ENCODE peak calls at places on chromosome 22, in four cellular contexts. One of them, this sample, is unnamed.
A peak's percentile ranks its signal among the peaks of the same experiment; 100 is the strongest.

GRCh38 chr22:24337894-24338645 is 67.4 kb downstream of the SPECC1L start:
- DNase-seq in mesothelial cell of epicardium: no peak
- DNase-seq in astrocyte of the cerebellum: no peak
- DNase-seq in lower lobe of right lung: no peak
- DNase-seq in this sample: no peak

GRCh38 chr22:40376149-40376548 is 5.8 kb downstream of the SGSM3 start:
- DNase-seq in lower lobe of right lung: no peak
- DNase-seq in astrocyte of the cerebellum: no peak
- DNase-seq in mesothelial cell of epicardium: no peak
- DNase-seq in this sample: no peak

GRCh38 chr22:29726512-29727247 is 6.9 kb downstream of the CABP7 start:
- DNase-seq in astrocyte of the cerebellum: no peak
- DNase-seq in lower lobe of right lung: no peak
- DNase-seq in mesothelial cell of epicardium: no peak
- DNase-seq in this sample: no peak

GRCh38 chr22:40620464-40621046 is 16.0 kb downstream of the MRTFA start:
- DNase-seq in mesothelial cell of epicardium: no peak
- DNase-seq in astrocyte of the cerebellum: no peak
- DNase-seq in lower lobe of right lung: no peak
- DNase-seq in this sample: no peak

GRCh38 chr22:40748388-40748970 is 69.2 kb downstream of the MCHR1 start:
- DNase-seq in lower lobe of right lung: no peak
- DNase-seq in mesothelial cell of epicardium: no peak
- DNase-seq in astrocyte of the cerebellum: no peak
- DNase-seq in this sample: no peak

GRCh38 chr22:25492950-25493790 is 71.3 kb upstream of the GRK3 start:
- DNase-seq in mesothelial cell of epicardium: no peak
- DNase-seq in lower lobe of right lung: no peak
- DNase-seq in astrocyte of the cerebellum: no peak
- DNase-seq in this sample: no peak

GRCh38 chr22:26553056-26553752 is 36.7 kb downstream of the TPST2 start:
- DNase-seq in mesothelial cell of epicardium: no peak
- DNase-seq in astrocyte of the cerebellum: peak; percentile 71
- DNase-seq in lower lobe of right lung: no peak
- DNase-seq in this sample: peak; percentile 52

GRCh38 chr22:26785942-26786341 is 128.6 kb downstream of the MIAT start:
- DNase-seq in mesothelial cell of epicardium: no peak
- DNase-seq in lower lobe of right lung: no peak
- DNase-seq in astrocyte of the cerebellum: no peak
- DNase-seq in this sample: no peak

GRCh38 chr22:30243671-30244465 is 2.7 kb downstream of the LIF start:
- DNase-seq in lower lobe of right lung: no peak
- DNase-seq in mesothelial cell of epicardium: no peak
- DNase-seq in astrocyte of the cerebellum: no peak
- DNase-seq in this sample: no peak

GRCh38 chr22:17369553-17370035 is 334 bp downstream of the CECR2 start:
- DNase-seq in astrocyte of the cerebellum: no peak
- DNase-seq in mesothelial cell of epicardium: peak; percentile 45
- DNase-seq in lower lobe of right lung: peak; percentile 68
- DNase-seq in this sample: no peak

GRCh38 chr22:17368727-17369552 is at the start of gene CECR2:
- DNase-seq in astrocyte of the cerebellum: no peak
- DNase-seq in mesothelial cell of epicardium: peak; percentile 46
- DNase-seq in lower lobe of right lung: peak; percentile 72
- DNase-seq in this sample: no peak

GRCh38 chr22:17366329-17366728 is 2.9 kb upstream of the CECR2 start:
- DNase-seq in mesothelial cell of epicardium: no peak
- DNase-seq in astrocyte of the cerebellum: no peak
- DNase-seq in lower lobe of right lung: no peak
- DNase-seq in this sample: no peak

GRCh38 chr22:17368144-17368726 is 1.0 kb upstream of the CECR2 start:
- DNase-seq in lower lobe of right lung: no peak
- DNase-seq in mesothelial cell of epicardium: no peak
- DNase-seq in astrocyte of the cerebellum: no peak
- DNase-seq in this sample: no peak

DNA sequence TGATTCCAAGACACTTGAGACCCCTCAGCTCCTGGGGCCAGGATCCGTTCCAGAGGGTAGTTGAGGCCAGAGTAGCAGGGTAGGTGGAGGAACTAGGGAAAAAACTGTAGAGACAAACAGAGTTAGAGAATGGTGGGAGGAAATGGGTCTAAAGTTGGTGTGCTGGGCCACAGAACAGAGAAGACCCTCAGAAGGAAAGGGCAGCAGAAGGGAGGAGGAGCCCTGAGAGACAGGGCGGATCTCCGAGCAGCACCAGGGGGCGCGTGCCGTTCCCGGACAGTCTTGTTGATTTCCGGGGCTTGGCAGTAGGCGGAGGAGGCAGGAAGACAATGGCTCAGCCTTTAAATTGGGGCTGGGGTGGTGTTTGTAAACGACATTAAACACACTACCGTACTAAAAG is 2.4 kb upstream of the CECR2 start:
- DNase-seq in lower lobe of right lung: no peak
- DNase-seq in mesothelial cell of epicardium: peak; percentile 37
- DNase-seq in astrocyte of the cerebellum: no peak
- DNase-seq in this sample: no peak
- TF ChIP-seq CTCF in lower lobe of right lung: peak; percentile 35
- TF ChIP-seq CTCF in mesothelial cell of epicardium: no peak
- TF ChIP-seq CTCF in astrocyte of the cerebellum: peak; percentile 14
- TF ChIP-seq CTCF in this sample: peak; percentile 44

GRCh38 chr22:42691440-42691839 is 29.2 kb downstream of the A4GALT start:
- DNase-seq in mesothelial cell of epicardium: no peak
- DNase-seq in astrocyte of the cerebellum: no peak
- DNase-seq in lower lobe of right lung: no peak
- DNase-seq in this sample: no peak

GRCh38 chr22:42695294-42695693 is 25.4 kb downstream of the A4GALT start:
- DNase-seq in lower lobe of right lung: no peak
- DNase-seq in astrocyte of the cerebellum: no peak
- DNase-seq in mesothelial cell of epicardium: no peak
- DNase-seq in this sample: no peak

GRCh38 chr22:42693055-42693762 is 27.5 kb downstream of the A4GALT start:
- DNase-seq in mesothelial cell of epicardium: no peak
- DNase-seq in astrocyte of the cerebellum: no peak
- DNase-seq in lower lobe of right lung: no peak
- DNase-seq in this sample: no peak

GRCh38 chr22:42693763-42694683 is 26.6 kb downstream of the A4GALT start:
- DNase-seq in astrocyte of the cerebellum: no peak
- DNase-seq in lower lobe of right lung: no peak
- DNase-seq in mesothelial cell of epicardium: no peak
- DNase-seq in this sample: no peak

DNA sequence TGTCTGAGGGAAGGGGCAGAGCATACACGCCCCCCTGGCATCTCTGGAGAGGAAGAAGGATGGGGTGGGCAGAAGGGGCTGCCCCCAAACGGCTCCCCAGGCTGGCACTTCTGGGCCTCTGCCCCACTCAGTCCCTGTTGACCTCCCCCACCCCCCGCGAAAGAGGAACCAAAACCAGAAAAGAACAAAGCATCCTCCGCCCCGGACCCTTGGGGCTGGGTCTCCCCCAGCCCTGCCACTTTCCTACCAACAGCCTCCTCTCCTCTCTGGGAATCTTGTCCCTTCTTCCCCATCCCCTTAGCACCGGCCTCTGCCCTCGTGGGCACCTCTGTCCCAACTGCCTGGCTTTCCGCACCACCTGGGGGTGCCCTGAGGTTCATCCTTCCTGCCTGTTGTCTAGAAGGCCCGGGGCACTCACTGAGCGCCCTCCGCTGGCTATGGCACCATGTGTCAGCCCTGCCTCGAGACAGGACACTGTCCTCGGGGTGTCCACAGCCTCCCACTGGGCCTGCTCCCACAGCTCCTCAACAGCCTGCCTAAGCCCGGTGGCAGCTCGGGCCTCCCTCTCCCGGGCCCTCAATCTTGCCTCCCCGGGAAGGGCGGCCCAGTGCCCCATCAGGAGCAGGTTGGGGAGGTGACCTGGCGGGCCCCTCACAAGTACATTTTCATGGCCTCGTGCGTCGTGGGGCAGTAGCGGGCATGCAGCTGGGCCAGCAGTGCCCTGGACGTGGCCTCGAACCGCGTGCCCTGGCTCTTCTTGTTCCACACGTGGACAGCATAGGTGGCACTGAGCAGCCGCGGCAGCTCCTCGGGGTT is 28.2 kb downstream of the A4GALT start:
- DNase-seq in mesothelial cell of epicardium: no peak
- DNase-seq in lower lobe of right lung: no peak
- DNase-seq in astrocyte of the cerebellum: no peak
- DNase-seq in this sample: no peak
- TF ChIP-seq CTCF in mesothelial cell of epicardium: no peak
- TF ChIP-seq CTCF in lower lobe of right lung: no peak
- TF ChIP-seq CTCF in astrocyte of the cerebellum: no peak
- TF ChIP-seq CTCF in this sample: peak; percentile 8

GRCh38 chr22:46590334-46590733 is 29.9 kb upstream of the GRAMD4 start:
- DNase-seq in mesothelial cell of epicardium: no peak
- DNase-seq in lower lobe of right lung: peak; percentile 43
- DNase-seq in astrocyte of the cerebellum: no peak
- DNase-seq in this sample: no peak
- TF ChIP-seq CTCF in mesothelial cell of epicardium: no peak
- TF ChIP-seq CTCF in lower lobe of right lung: no peak
- TF ChIP-seq CTCF in astrocyte of the cerebellum: no peak
- TF ChIP-seq CTCF in this sample: no peak

GRCh38 chr22:19799322-19800190 is 39.0 kb downstream of the TBX1 start:
- DNase-seq in mesothelial cell of epicardium: no peak
- DNase-seq in lower lobe of right lung: peak; percentile 41
- DNase-seq in astrocyte of the cerebellum: peak; percentile 95
- DNase-seq in this sample: peak; percentile 98
- TF ChIP-seq CTCF in mesothelial cell of epicardium: no peak
- TF ChIP-seq CTCF in lower lobe of right lung: no peak
- TF ChIP-seq CTCF in astrocyte of the cerebellum: peak; percentile 17
- TF ChIP-seq CTCF in this sample: peak; percentile 6

GRCh38 chr22:38740116-38740723 is 15.6 kb downstream of the SUN2 start:
- DNase-seq in lower lobe of right lung: no peak
- DNase-seq in astrocyte of the cerebellum: no peak
- DNase-seq in mesothelial cell of epicardium: no peak
- DNase-seq in this sample: no peak

GRCh38 chr22:38741166-38741565 is 14.6 kb downstream of the SUN2 start:
- DNase-seq in mesothelial cell of epicardium: no peak
- DNase-seq in astrocyte of the cerebellum: no peak
- DNase-seq in lower lobe of right lung: no peak
- DNase-seq in this sample: no peak

GRCh38 chr22:38740754-38741153 is 15.0 kb downstream of the SUN2 start:
- DNase-seq in astrocyte of the cerebellum: no peak
- DNase-seq in lower lobe of right lung: no peak
- DNase-seq in mesothelial cell of epicardium: no peak
- DNase-seq in this sample: no peak

GRCh38 chr22:38741576-38741975 is 14.2 kb downstream of the SUN2 start:
- DNase-seq in lower lobe of right lung: no peak
- DNase-seq in astrocyte of the cerebellum: no peak
- DNase-seq in mesothelial cell of epicardium: no peak
- DNase-seq in this sample: no peak

GRCh38 chr22:38742176-38742942 is 13.4 kb downstream of the SUN2 start:
- DNase-seq in astrocyte of the cerebellum: no peak
- DNase-seq in mesothelial cell of epicardium: no peak
- DNase-seq in lower lobe of right lung: no peak
- DNase-seq in this sample: no peak
- TF ChIP-seq CTCF in astrocyte of the cerebellum: no peak
- TF ChIP-seq CTCF in mesothelial cell of epicardium: no peak
- TF ChIP-seq CTCF in lower lobe of right lung: no peak
- TF ChIP-seq CTCF in this sample: no peak

GRCh38 chr22:49107961-49108530 is 719.6 kb downstream of the BRD1 start:
- DNase-seq in lower lobe of right lung: no peak
- DNase-seq in mesothelial cell of epicardium: no peak
- DNase-seq in astrocyte of the cerebellum: no peak
- DNase-seq in this sample: no peak
- TF ChIP-seq CTCF in lower lobe of right lung: no peak
- TF ChIP-seq CTCF in mesothelial cell of epicardium: no peak
- TF ChIP-seq CTCF in astrocyte of the cerebellum: no peak
- TF ChIP-seq CTCF in this sample: no peak

GRCh38 chr22:45930324-45930723 is 46.6 kb downstream of the WNT7B start:
- DNase-seq in astrocyte of the cerebellum: no peak
- DNase-seq in mesothelial cell of epicardium: no peak
- DNase-seq in lower lobe of right lung: no peak
- DNase-seq in this sample: no peak
- TF ChIP-seq CTCF in astrocyte of the cerebellum: no peak
- TF ChIP-seq CTCF in mesothelial cell of epicardium: no peak
- TF ChIP-seq CTCF in lower lobe of right lung: no peak
- TF ChIP-seq CTCF in this sample: no peak

GRCh38 chr22:37632174-37633081 is 7.0 kb upstream of the SH3BP1 start:
- DNase-seq in lower lobe of right lung: no peak
- DNase-seq in mesothelial cell of epicardium: no peak
- DNase-seq in astrocyte of the cerebellum: no peak
- DNase-seq in this sample: no peak

GRCh38 chr22:37631448-37632173 is 7.9 kb upstream of the SH3BP1 start:
- DNase-seq in lower lobe of right lung: no peak
- DNase-seq in mesothelial cell of epicardium: no peak
- DNase-seq in astrocyte of the cerebellum: no peak
- DNase-seq in this sample: no peak

GRCh38 chr22:37634505-37635002 is 4.9 kb upstream of the SH3BP1 start:
- DNase-seq in lower lobe of right lung: no peak
- DNase-seq in astrocyte of the cerebellum: no peak
- DNase-seq in mesothelial cell of epicardium: no peak
- DNase-seq in this sample: no peak

GRCh38 chr22:37633693-37634504 is 5.6 kb upstream of the SH3BP1 start:
- DNase-seq in astrocyte of the cerebellum: peak; percentile 43
- DNase-seq in lower lobe of right lung: peak; percentile 89
- DNase-seq in mesothelial cell of epicardium: peak; percentile 66
- DNase-seq in this sample: peak; percentile 66

DNA sequence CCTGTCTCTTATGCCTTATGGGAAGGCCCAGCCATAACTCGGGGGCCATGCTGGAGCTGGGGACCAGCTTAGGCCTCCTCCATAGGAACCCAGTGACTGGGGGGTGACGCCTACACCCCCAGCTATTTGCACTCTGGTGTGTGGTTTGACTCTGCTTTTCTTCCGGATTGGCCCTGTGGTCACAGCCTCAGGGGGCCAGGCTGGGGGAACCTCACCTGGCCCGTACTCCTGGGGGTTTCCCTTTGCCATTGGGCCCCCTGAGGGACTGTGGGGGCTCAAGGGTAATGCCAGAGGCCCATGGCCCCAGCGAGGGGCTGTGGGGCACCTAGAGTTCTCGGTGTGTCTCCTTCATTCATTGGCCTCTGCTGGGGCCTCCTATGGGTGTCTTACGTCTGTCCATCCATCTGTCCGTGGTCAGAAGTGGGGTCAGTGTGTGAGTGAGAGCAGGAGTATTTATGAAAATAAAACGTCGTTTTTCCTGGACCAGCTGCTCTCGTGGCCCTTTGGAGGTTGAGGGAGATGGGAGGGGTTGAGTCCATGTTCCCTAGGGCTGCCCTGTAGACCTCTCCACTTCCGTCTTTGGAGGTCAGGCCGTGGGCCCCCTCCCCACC is 6.3 kb upstream of the SH3BP1 start:
- DNase-seq in astrocyte of the cerebellum: no peak
- DNase-seq in mesothelial cell of epicardium: no peak
- DNase-seq in lower lobe of right lung: no peak
- DNase-seq in this sample: no peak
- TF ChIP-seq CTCF in astrocyte of the cerebellum: no peak
- TF ChIP-seq CTCF in mesothelial cell of epicardium: no peak
- TF ChIP-seq CTCF in lower lobe of right lung: no peak
- TF ChIP-seq CTCF in this sample: no peak

This sample was measured in HFF-Myc.